ENCODE peak calls at places on chromosomes 5 and 9, in five cellular contexts. K, T, Y, C and S are unnamed samples.

GRCh38 chr5:124054564-124054963 is 542.6 kb downstream of the CSNK1G3 start:
- DNase-seq in C (no peak), T (no peak), K (peak; percentile 22), Y (no peak), S (no peak)

GRCh38 chr9:115099891-115100290 is 18.1 kb downstream of the TNC start:
- DNase-seq in T (no peak), Y (peak; percentile 73), C (no peak), K (no peak), S (no peak)

GRCh38 chr5:150317048-150318003 is 14.6 kb upstream of the ARSI start:
- DNase-seq in C (peak; percentile 92), Y (no peak), T (peak; percentile 97), K (no peak), S (peak; percentile 96)

GRCh38 chr9:15240927-15241326 is 66.1 kb downstream of the TTC39B start:
- DNase-seq in Y (no peak), K (no peak), T (no peak), C (no peak), S (no peak)

GRCh38 chr5:57566914-57567313 is 84.3 kb upstream of the ACTBL2 start:
- DNase-seq in T (peak; percentile 93), C (peak; percentile 57), Y (no peak), K (peak; percentile 3), S (peak; percentile 7)

GRCh38 chr5:122611401-122611800 is 163.5 kb upstream of the SNX2 start:
- DNase-seq in T (no peak), C (no peak), Y (no peak), K (no peak), S (peak; percentile 19)

GRCh38 chr5:91794455-91794854 is 411.3 kb upstream of the ARRDC3 start:
- DNase-seq in C (peak; percentile 4), K (no peak), Y (no peak), T (no peak), S (no peak)

GRCh38 chr5:163565931-163566608 is 60.7 kb downstream of the MAT2B start:
- DNase-seq in T (peak; percentile 55), Y (peak; percentile 34), C (peak; percentile 39), K (peak; percentile 40), S (no peak)

GRCh38 chr9:123616707-123617106 is 260.7 kb downstream of the CRB2 start:
- DNase-seq in Y (no peak), C (no peak), K (no peak), T (no peak), S (no peak)

GRCh38 chr5:20660588-20660987 is 672.6 kb upstream of the CDH18 start:
- DNase-seq in T (no peak), Y (no peak), C (no peak), K (no peak), S (no peak)

GRCh38 chr9:13397661-13398060 is 118.2 kb upstream of the MPDZ start:
- DNase-seq in K (no peak), T (no peak), Y (no peak), C (no peak), S (no peak)

GRCh38 chr5:154117930-154118329 is 72.6 kb upstream of the GALNT10 start:
- DNase-seq in T (peak; percentile 31), K (no peak), Y (no peak), C (no peak), S (no peak)

GRCh38 chr9:91682806-91683205 is 259.2 kb upstream of the NFIL3 start:
- DNase-seq in C (peak; percentile 32), T (peak; percentile 93), Y (no peak), K (no peak), S (no peak)

GRCh38 chr9:36895744-36896260 is 138.3 kb downstream of the PAX5 start:
- DNase-seq in C (no peak), K (no peak), T (no peak), Y (no peak), S (no peak)

GRCh38 chr5:167967494-167968180 is 323.8 kb upstream of the WWC1 start:
- DNase-seq in T (no peak), Y (peak; percentile 14), C (no peak), K (no peak), S (no peak)

DNA sequence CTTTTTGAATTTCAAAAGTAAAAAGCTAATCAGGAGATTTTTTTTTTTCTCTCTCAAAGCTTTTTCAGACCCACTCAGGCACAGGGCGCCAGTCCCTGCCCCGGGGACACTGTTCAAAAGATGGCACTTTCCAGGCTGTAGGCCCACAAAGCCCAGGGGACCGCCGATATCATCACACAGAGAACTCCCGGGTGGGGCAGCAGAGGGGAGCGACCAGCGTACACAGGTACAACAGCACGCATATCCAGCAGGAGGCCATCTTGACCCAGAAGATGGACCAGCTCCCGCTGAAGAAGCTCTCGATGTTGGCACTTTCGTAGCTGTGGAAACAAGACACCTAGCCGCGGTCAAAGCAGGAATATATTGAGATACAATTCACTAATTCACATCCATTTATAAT is 108.3 kb downstream of the THBS4 start:
- DNase-seq in T (no peak), Y (no peak), K (peak; percentile 36), C (no peak), S (no peak)
- H3K4me3 ChIP-seq in T (no peak overlapping the region), Y (no peak overlapping the region), K (no peak overlapping the region), C (no peak overlapping the region), S (no peak overlapping the region)

GRCh38 chr5:67268233-67269011 is 71.8 kb upstream of the CD180 start:
- DNase-seq in K (no peak), C (peak; percentile 97), T (peak; percentile 82), Y (no peak), S (peak; percentile 74)
- H3K4me3 ChIP-seq in K (no peak overlapping the region), C (peak overlapping the region; percentile 70), T (peak overlapping the region; percentile 60), Y (no peak overlapping the region), S (no peak overlapping the region)

GRCh38 chr9:87498046-87498815 is 564 bp downstream of the DAPK1 start:
- DNase-seq in C (peak; percentile 84), K (peak; percentile 45), Y (peak; percentile 85), T (peak; percentile 34), S (no peak)
- H3K4me3 ChIP-seq in C (peak overlapping the region; percentile 85), K (peak overlapping the region; percentile 60), Y (peak overlapping the region; percentile 78), T (peak overlapping the region; percentile 60), S (peak overlapping the region; percentile 92)

DNA sequence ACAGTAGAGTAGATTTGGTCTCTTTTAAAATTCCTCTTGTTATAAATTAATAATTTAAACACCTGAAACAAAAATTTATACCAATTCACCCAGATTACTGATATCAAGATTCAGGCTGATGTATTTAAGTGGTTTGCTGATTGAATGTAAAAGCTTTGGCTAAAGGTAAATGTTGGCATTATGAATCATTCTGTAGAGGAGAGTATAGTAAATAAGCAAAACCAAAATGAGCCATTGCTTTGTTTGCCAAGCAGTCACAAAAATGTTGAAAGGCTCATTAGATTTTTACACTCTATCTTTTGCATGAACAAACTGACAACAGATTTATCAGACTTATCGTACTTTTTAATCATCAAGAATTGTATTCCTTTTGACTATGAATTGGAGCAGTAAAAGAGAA is 332.6 kb downstream of the FAM170A start:
- DNase-seq in K (no peak), C (no peak), Y (no peak), T (no peak), S (no peak)
- H3K4me3 ChIP-seq in K (no peak overlapping the region), C (no peak overlapping the region), Y (no peak overlapping the region), T (no peak overlapping the region), S (no peak overlapping the region)

GRCh38 chr9:132588501-132589147 is 6.2 kb downstream of the BARHL1 start:
- DNase-seq in Y (no peak), T (no peak), C (no peak), K (no peak), S (no peak)

GRCh38 chr9:132585954-132586829 is 3.8 kb downstream of the BARHL1 start:
- DNase-seq in K (no peak), C (no peak), T (no peak), Y (no peak), S (no peak)

GRCh38 chr9:132588098-132588497 is 5.7 kb downstream of the BARHL1 start:
- DNase-seq in K (no peak), Y (no peak), T (no peak), C (no peak), S (no peak)

GRCh38 chr9:132586830-132587483 is 4.6 kb downstream of the BARHL1 start:
- DNase-seq in Y (no peak), K (no peak), T (no peak), C (no peak), S (no peak)

GRCh38 chr9:132587484-132587858 is 5.1 kb downstream of the BARHL1 start:
- DNase-seq in C (no peak), Y (no peak), K (no peak), T (no peak), S (no peak)
- H3K4me3 ChIP-seq in C (no peak overlapping the region), Y (no peak overlapping the region), K (no peak overlapping the region), T (no peak overlapping the region), S (no peak overlapping the region)